ENCODE peak calls at places on chromosomes 1 and 21, in nine cellular contexts. T is fibroblast of villous mesenchyme; F is activated CD8-positive, alpha-beta memory T cell treated with anti-CD3 and anti-CD28 coated beads for 4 hours; C is MCF 10A; M is DMS 273 treated with DMSO at 0.1 percent for 48 hours; D is DND-41; W is psoas muscle; G is cerebellum; L is ACHN. Y is an unnamed sample.

GRCh38 chr1:26017606-26018005 is 4.0 kb upstream of the EXTL1 start:
- DNase-seq in D (no peak), F (no peak), T (no peak), W (no peak), G (no peak), L (no peak), C (no peak), M (no peak), Y (no peak)

GRCh38 chr1:232667094-232667780 is 37.3 kb upstream of the SIPA1L2 start:
- DNase-seq in T (no peak), D (no peak), G (no peak), F (no peak), L (no peak), C (no peak), W (no peak), M (no peak), Y (no peak)

GRCh38 chr1:34590211-34590623 is 164.6 kb upstream of the GJB5 start:
- DNase-seq in C (peak), W (no peak), G (peak), L (peak), F (no peak), M (no peak), T (no peak), D (peak), Y (peak)

GRCh38 chr1:189708674-189709073 is 769.0 kb downstream of the BRINP3 start:
- DNase-seq in G (no peak), M (no peak), W (peak), F (no peak), C (peak), L (peak), T (no peak), D (no peak), Y (no peak)

GRCh38 chr1:244231572-244232315 is 180.7 kb downstream of the ZBTB18 start:
- DNase-seq in L (no peak), C (peak), T (no peak), M (peak), D (peak), G (peak), F (no peak), W (peak), Y (no peak)

GRCh38 chr1:246947255-246947654 is 15.5 kb upstream of the AHCTF1 start:
- DNase-seq in W (peak), F (no peak), M (no peak), L (no peak), C (peak), D (no peak), T (peak), G (no peak), Y (no peak)

GRCh38 chr1:151292207-151293030 is 10.3 kb downstream of the ZNF687 start:
- DNase-seq in G (no peak), M (peak), F (peak), C (no peak), D (peak), T (no peak), L (no peak), W (no peak), Y (no peak)

GRCh38 chr1:116806245-116806644 is 52.0 kb downstream of the CD2 start:
- DNase-seq in W (no peak), G (no peak), F (peak), C (no peak), T (no peak), L (no peak), M (no peak), D (peak), Y (no peak)

GRCh38 chr1:239912471-239912870 is 179.2 kb upstream of the FMN2 start:
- DNase-seq in W (no peak), M (no peak), L (no peak), F (no peak), G (no peak), T (no peak), C (peak), D (no peak), Y (peak)

GRCh38 chr1:229209816-229210215 is 61.1 kb upstream of the RAB4A start:
- DNase-seq in M (no peak), F (no peak), G (no peak), T (peak), D (no peak), L (no peak), C (no peak), W (no peak), Y (no peak)

GRCh38 chr21:46127239-46128105 is 27.9 kb downstream of the FTCD start:
- DNase-seq in L (no peak), C (no peak), D (no peak), T (no peak), M (no peak), F (no peak), W (peak), G (no peak), Y (no peak)

GRCh38 chr1:41673806-41674205 is 189.3 kb upstream of the EDN2 start:
- DNase-seq in M (no peak), G (no peak), C (no peak), L (no peak), F (no peak), W (no peak), D (peak), T (peak), Y (no peak)

GRCh38 chr1:44273560-44274292 is 60.5 kb downstream of the DMAP1 start:
- DNase-seq in T (no peak), F (no peak), D (no peak), C (no peak), W (no peak), G (no peak), M (no peak), L (no peak), Y (no peak)

GRCh38 chr1:179709841-179710329 is 33.2 kb upstream of the FAM163A start:
- DNase-seq in F (no peak), C (no peak), D (no peak), L (no peak), M (peak), T (peak), W (peak), G (no peak), Y (no peak)

GRCh38 chr1:31788825-31789256 is 24.7 kb upstream of the ADGRB2 start:
- DNase-seq in M (peak), D (no peak), C (peak), L (peak), W (no peak), F (no peak), T (peak), G (no peak), Y (peak)

GRCh38 chr1:27428316-27429028 is 36.0 kb downstream of the GPR3 start:
- DNase-seq in T (peak), C (no peak), W (peak), D (peak), L (no peak), G (peak), M (no peak), F (no peak), Y (no peak)

GRCh38 chr1:24920155-24920925 is 9.7 kb downstream of the RUNX3 start:
- DNase-seq in F (peak), M (no peak), T (peak), C (no peak), G (no peak), D (no peak), W (peak), L (no peak), Y (no peak)

GRCh38 chr1:244456586-244456985 is 4.5 kb upstream of the CATSPERE start:
- DNase-seq in D (no peak), C (no peak), F (no peak), L (no peak), T (no peak), M (no peak), G (no peak), W (no peak), Y (no peak)

GRCh38 chr21:20265704-20266368 is 732.4 kb upstream of the NCAM2 start:
- DNase-seq in G (no peak), L (no peak), M (no peak), F (no peak), W (no peak), C (no peak), D (no peak), T (no peak), Y (no peak)

GRCh38 chr1:14915356-14916054 is 238.0 kb upstream of the TMEM51 start:
- DNase-seq in D (peak), L (peak), G (peak), C (peak), F (no peak), W (peak), M (no peak), T (peak), Y (peak)

GRCh38 chr1:65233757-65234156 is 75.6 kb upstream of the DNAJC6 start:
- DNase-seq in T (no peak), D (no peak), G (no peak), L (no peak), F (no peak), C (no peak), M (no peak), W (no peak), Y (no peak)

GRCh38 chr1:61953076-61953789 is 211.0 kb downstream of the PATJ start:
- DNase-seq in F (no peak), W (no peak), G (no peak), L (no peak), T (no peak), M (no peak), D (no peak), C (no peak), Y (no peak)

GRCh38 chr1:204257446-204257845 is 43.7 kb upstream of the GOLT1A start:
- DNase-seq in M (no peak), T (no peak), F (no peak), D (no peak), L (no peak), G (no peak), C (no peak), W (no peak), Y (no peak)

GRCh38 chr21:45886610-45887026 is 95.0 kb upstream of the COL6A1 start:
- DNase-seq in W (peak), G (no peak), C (no peak), M (no peak), D (no peak), F (no peak), L (no peak), T (no peak), Y (no peak)

GRCh38 chr1:25182629-25183028 is 49.7 kb downstream of the SYF2 start:
- DNase-seq in W (no peak), D (no peak), F (no peak), M (no peak), L (no peak), G (no peak), C (peak), T (peak), Y (peak)

Y was measured in RWPE1.